ENCODE peak calls at places on chromosome 1, in nine cellular contexts. X, J, F, S, P, I, M, E and D are unnamed samples.

GRCh38 chr1:44569491-44569890 is 104.8 kb downstream of the TMEM53 start:
- DNase-seq in X (no peak), J (no peak), F (no peak), S (no peak), P (no peak), I (no peak), M (no peak), E (no peak), D (no peak)

GRCh38 chr1:203144661-203145060 is 17.1 kb downstream of the ADORA1 start:
- DNase-seq in X (no peak), J (no peak), F (no peak), S (no peak), P (peak), I (peak), M (no peak), E (no peak), D (no peak)

GRCh38 chr1:8584316-8584715 is 233.1 kb downstream of the RERE start:
- DNase-seq in X (no peak), J (no peak), F (no peak), S (no peak), P (no peak), I (no peak), M (no peak), E (no peak), D (no peak)

GRCh38 chr1:85822696-85823095 is 114.5 kb upstream of the ZNHIT6 start:
- DNase-seq in X (no peak), J (no peak), F (no peak), S (no peak), P (no peak), I (no peak), M (peak), E (no peak), D (no peak)

GRCh38 chr1:101153692-101154091 is 83.1 kb upstream of the S1PR1 start:
- DNase-seq in X (no peak), J (no peak), F (no peak), S (no peak), P (no peak), I (no peak), M (no peak), E (no peak), D (no peak)

GRCh38 chr1:76425104-76425842 is 350.7 kb downstream of the ST6GALNAC3 start:
- DNase-seq in X (no peak), J (peak), F (no peak), S (no peak), P (no peak), I (no peak), M (peak), E (no peak), D (no peak)

GRCh38 chr1:24506706-24507422 is 4.2 kb downstream of the RCAN3 start:
- DNase-seq in X (no peak), J (no peak), F (no peak), S (no peak), P (no peak), I (no peak), M (no peak), E (no peak), D (no peak)

GRCh38 chr1:109635862-109636200 is 16.2 kb downstream of the AMPD2 start:
- DNase-seq in X (no peak), J (no peak), F (no peak), S (no peak), P (no peak), I (no peak), M (no peak), E (no peak), D (no peak)

GRCh38 chr1:35507947-35508346 is 49.3 kb downstream of the KIAA0319L start:
- DNase-seq in X (no peak), J (no peak), F (no peak), S (no peak), P (no peak), I (no peak), M (no peak), E (no peak), D (no peak)

GRCh38 chr1:213820362-213821149 is 167.2 kb upstream of the PROX1 start:
- DNase-seq in X (no peak), J (no peak), F (no peak), S (no peak), P (no peak), I (no peak), M (no peak), E (no peak), D (peak)

GRCh38 chr1:23249785-23250184 is 32.5 kb upstream of the HTR1D start:
- DNase-seq in X (no peak), J (no peak), F (no peak), S (no peak), P (no peak), I (no peak), M (peak), E (peak), D (peak)

GRCh38 chr1:117930484-117930883 is 945 bp downstream of the WDR3 start:
- DNase-seq in X (no peak), J (no peak), F (no peak), S (no peak), P (no peak), I (no peak), M (no peak), E (no peak), D (no peak)

GRCh38 chr1:92486251-92487077 is at the start of gene GFI1:
- DNase-seq in X (no peak), J (peak), F (no peak), S (no peak), P (no peak), I (no peak), M (no peak), E (no peak), D (no peak)

GRCh38 chr1:42370876-42371549 is 9.6 kb upstream of the RIMKLA start:
- DNase-seq in X (no peak), J (no peak), F (no peak), S (no peak), P (no peak), I (no peak), M (no peak), E (no peak), D (no peak)

GRCh38 chr1:209689484-209689883 is 14.3 kb downstream of the G0S2 start:
- DNase-seq in X (no peak), J (no peak), F (no peak), S (no peak), P (no peak), I (peak), M (peak), E (no peak), D (peak)

GRCh38 chr1:204093421-204093717 is 20.5 kb downstream of the SOX13 start:
- DNase-seq in X (no peak), J (no peak), F (no peak), S (no peak), P (no peak), I (no peak), M (no peak), E (no peak), D (peak)

GRCh38 chr1:186681806-186682205 is 1.6 kb upstream of the PTGS2 start:
- DNase-seq in X (no peak), J (no peak), F (no peak), S (no peak), P (no peak), I (no peak), M (peak), E (no peak), D (no peak)